ENCODE peak calls at places on chromosomes 3 and 15, in six cellular contexts. One of them, this sample, is unnamed.
A peak's percentile ranks its signal among the peaks of the same experiment; 100 is the strongest.

GRCh38 chr3:55771503-55771902 is 284.4 kb upstream of the WNT5A start:
- DNase-seq in HCT116: no peak
- DNase-seq in transverse colon: no peak
- DNase-seq in CD8-positive, alpha-beta T cell: no peak
- DNase-seq in GM23338: no peak
- DNase-seq in Panc1: no peak
- DNase-seq in this sample: no peak

GRCh38 chr3:185874119-185874518 is 49.3 kb upstream of the IGF2BP2 start:
- DNase-seq in HCT116: no peak
- DNase-seq in transverse colon: no peak
- DNase-seq in CD8-positive, alpha-beta T cell: no peak
- DNase-seq in GM23338: peak; percentile 36
- DNase-seq in Panc1: no peak
- DNase-seq in this sample: no peak

GRCh38 chr3:134392336-134392983 is 18.2 kb upstream of the AMOTL2 start:
- DNase-seq in HCT116: no peak
- DNase-seq in transverse colon: no peak
- DNase-seq in CD8-positive, alpha-beta T cell: no peak
- DNase-seq in GM23338: no peak
- DNase-seq in Panc1: no peak
- DNase-seq in this sample: no peak

GRCh38 chr15:44300567-44300966 is 12.0 kb downstream of the GOLM2 start:
- DNase-seq in HCT116: no peak
- DNase-seq in transverse colon: no peak
- DNase-seq in CD8-positive, alpha-beta T cell: no peak
- DNase-seq in GM23338: no peak
- DNase-seq in Panc1: no peak
- DNase-seq in this sample: no peak

GRCh38 chr3:49415931-49416601 is 3.8 kb downstream of the TCTA start:
- DNase-seq in HCT116: no peak
- DNase-seq in transverse colon: peak; percentile 42
- DNase-seq in CD8-positive, alpha-beta T cell: peak; percentile 35
- DNase-seq in GM23338: no peak
- DNase-seq in Panc1: no peak
- DNase-seq in this sample: no peak

GRCh38 chr15:77282333-77282732 is 137.6 kb downstream of the PEAK1 start:
- DNase-seq in HCT116: no peak
- DNase-seq in transverse colon: no peak
- DNase-seq in CD8-positive, alpha-beta T cell: no peak
- DNase-seq in GM23338: peak; percentile 67
- DNase-seq in Panc1: no peak
- DNase-seq in this sample: peak; percentile 53

GRCh38 chr3:63046152-63046551 is 170.9 kb upstream of the CADPS start:
- DNase-seq in HCT116: no peak
- DNase-seq in transverse colon: no peak
- DNase-seq in CD8-positive, alpha-beta T cell: no peak
- DNase-seq in GM23338: no peak
- DNase-seq in Panc1: no peak
- DNase-seq in this sample: no peak

GRCh38 chr3:177905173-177905894 is 630.9 kb upstream of the KCNMB2 start:
- DNase-seq in HCT116: no peak
- DNase-seq in transverse colon: no peak
- DNase-seq in CD8-positive, alpha-beta T cell: no peak
- DNase-seq in GM23338: no peak
- DNase-seq in Panc1: no peak
- DNase-seq in this sample: no peak

GRCh38 chr3:46119709-46120498 is 88.2 kb downstream of the CCR1 start:
- DNase-seq in HCT116: no peak
- DNase-seq in transverse colon: no peak
- DNase-seq in CD8-positive, alpha-beta T cell: no peak
- DNase-seq in GM23338: no peak
- DNase-seq in Panc1: no peak
- DNase-seq in this sample: no peak

GRCh38 chr15:38559908-38560307 is 4.7 kb downstream of the RASGRP1 start:
- DNase-seq in HCT116: no peak
- DNase-seq in transverse colon: no peak
- DNase-seq in CD8-positive, alpha-beta T cell: no peak
- DNase-seq in GM23338: no peak
- DNase-seq in Panc1: no peak
- DNase-seq in this sample: no peak

GRCh38 chr15:85702321-85703230 is 92.1 kb downstream of the KLHL25 start:
- DNase-seq in HCT116: no peak
- DNase-seq in transverse colon: no peak
- DNase-seq in CD8-positive, alpha-beta T cell: no peak
- DNase-seq in GM23338: no peak
- DNase-seq in Panc1: no peak
- DNase-seq in this sample: no peak

GRCh38 chr15:67296684-67297083 is 42.1 kb downstream of the IQCH start:
- DNase-seq in HCT116: no peak
- DNase-seq in transverse colon: no peak
- DNase-seq in CD8-positive, alpha-beta T cell: no peak
- DNase-seq in GM23338: no peak
- DNase-seq in Panc1: no peak
- DNase-seq in this sample: no peak

GRCh38 chr3:18657858-18658820 is 233.0 kb upstream of the SATB1 start:
- DNase-seq in HCT116: no peak
- DNase-seq in transverse colon: no peak
- DNase-seq in CD8-positive, alpha-beta T cell: no peak
- DNase-seq in GM23338: no peak
- DNase-seq in Panc1: no peak
- DNase-seq in this sample: no peak

GRCh38 chr15:69392352-69392751 is 21.8 kb upstream of the KIF23 start:
- DNase-seq in HCT116: no peak
- DNase-seq in transverse colon: no peak
- DNase-seq in CD8-positive, alpha-beta T cell: no peak
- DNase-seq in GM23338: no peak
- DNase-seq in Panc1: no peak
- DNase-seq in this sample: no peak

GRCh38 chr15:96416934-96417759 is 86.6 kb downstream of the NR2F2 start:
- DNase-seq in HCT116: no peak
- DNase-seq in transverse colon: no peak
- DNase-seq in CD8-positive, alpha-beta T cell: no peak
- DNase-seq in GM23338: peak; percentile 77
- DNase-seq in Panc1: no peak
- DNase-seq in this sample: no peak

GRCh38 chr3:38984731-38985130 is 67.0 kb downstream of the SCN11A start:
- DNase-seq in HCT116: no peak
- DNase-seq in transverse colon: no peak
- DNase-seq in CD8-positive, alpha-beta T cell: no peak
- DNase-seq in GM23338: no peak
- DNase-seq in Panc1: no peak
- DNase-seq in this sample: no peak

GRCh38 chr3:38986901-38987300 is 64.8 kb downstream of the SCN11A start:
- DNase-seq in HCT116: no peak
- DNase-seq in transverse colon: no peak
- DNase-seq in CD8-positive, alpha-beta T cell: no peak
- DNase-seq in GM23338: no peak
- DNase-seq in Panc1: no peak
- DNase-seq in this sample: no peak

GRCh38 chr3:38985981-38986380 is 65.8 kb downstream of the SCN11A start:
- DNase-seq in HCT116: no peak
- DNase-seq in transverse colon: no peak
- DNase-seq in CD8-positive, alpha-beta T cell: no peak
- DNase-seq in GM23338: no peak
- DNase-seq in Panc1: no peak
- DNase-seq in this sample: no peak

GRCh38 chr3:38984110-38984509 is 67.6 kb downstream of the SCN11A start:
- DNase-seq in HCT116: no peak
- DNase-seq in transverse colon: no peak
- DNase-seq in CD8-positive, alpha-beta T cell: no peak
- DNase-seq in GM23338: no peak
- DNase-seq in Panc1: no peak
- DNase-seq in this sample: no peak

DNA sequence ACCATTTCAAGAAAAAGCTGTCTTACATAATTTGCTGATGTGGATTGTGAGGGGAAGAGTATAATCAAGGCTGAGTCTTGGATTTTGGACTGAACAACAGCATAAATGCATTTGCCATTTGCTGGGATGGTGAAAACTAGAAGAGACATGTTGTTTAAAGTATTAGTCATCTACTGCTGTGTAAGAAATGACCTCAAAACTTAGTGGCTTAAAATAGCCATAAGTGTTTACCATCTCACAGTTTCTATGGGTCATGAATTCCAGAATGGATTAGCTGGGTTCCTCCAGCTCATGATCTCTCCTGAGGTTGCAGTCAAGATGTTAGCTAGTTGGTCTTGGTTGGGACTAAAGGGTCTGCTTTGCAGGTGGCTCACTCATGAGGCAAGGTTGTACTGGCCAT is 66.2 kb downstream of the SCN11A start:
- DNase-seq in HCT116: no peak
- DNase-seq in transverse colon: no peak
- DNase-seq in CD8-positive, alpha-beta T cell: no peak
- DNase-seq in GM23338: no peak
- DNase-seq in Panc1: no peak
- DNase-seq in this sample: no peak
- H3K27ac ChIP-seq in HCT116: no peak overlapping the region
- H3K27ac ChIP-seq in transverse colon: no peak overlapping the region
- H3K27ac ChIP-seq in CD8-positive, alpha-beta T cell: no peak overlapping the region
- H3K27ac ChIP-seq in GM23338: no peak overlapping the region
- H3K27ac ChIP-seq in Panc1: no peak overlapping the region
- H3K27ac ChIP-seq in this sample: no peak overlapping the region

DNA sequence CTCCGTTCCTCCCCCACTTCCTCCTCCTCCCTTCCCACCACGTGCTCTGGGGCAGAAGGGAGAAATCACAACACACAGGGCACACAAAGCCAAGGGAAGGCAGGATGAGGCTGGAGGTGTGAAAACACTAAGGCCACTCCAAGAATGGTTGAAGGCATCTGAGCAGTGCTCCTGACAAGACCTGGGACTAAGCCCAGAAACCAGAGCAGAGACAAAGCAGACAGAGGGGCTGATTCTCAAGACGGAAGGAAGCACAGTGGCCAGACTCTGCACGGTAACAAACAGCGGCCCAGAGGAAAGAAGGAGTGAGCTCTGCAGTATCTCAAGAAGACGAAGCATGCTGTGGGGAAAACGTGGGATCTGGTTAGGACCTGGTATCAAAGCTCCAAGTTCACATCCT is 78.1 kb downstream of the ADCY5 start:
- DNase-seq in HCT116: no peak
- DNase-seq in transverse colon: no peak
- DNase-seq in CD8-positive, alpha-beta T cell: no peak
- DNase-seq in GM23338: no peak
- DNase-seq in Panc1: no peak
- DNase-seq in this sample: no peak
- H3K4me1 ChIP-seq in HCT116: no peaks in the 10 kb centered on the region
- H3K4me1 ChIP-seq in transverse colon: peaks cover 12% of the 10 kb centered on the region
- H3K4me1 ChIP-seq in CD8-positive, alpha-beta T cell: no peaks in the 10 kb centered on the region
- H3K4me1 ChIP-seq in GM23338: no peaks in the 10 kb centered on the region
- H3K4me1 ChIP-seq in Panc1: no peaks in the 10 kb centered on the region
- H3K4me1 ChIP-seq in this sample: no peaks in the 10 kb centered on the region

DNA sequence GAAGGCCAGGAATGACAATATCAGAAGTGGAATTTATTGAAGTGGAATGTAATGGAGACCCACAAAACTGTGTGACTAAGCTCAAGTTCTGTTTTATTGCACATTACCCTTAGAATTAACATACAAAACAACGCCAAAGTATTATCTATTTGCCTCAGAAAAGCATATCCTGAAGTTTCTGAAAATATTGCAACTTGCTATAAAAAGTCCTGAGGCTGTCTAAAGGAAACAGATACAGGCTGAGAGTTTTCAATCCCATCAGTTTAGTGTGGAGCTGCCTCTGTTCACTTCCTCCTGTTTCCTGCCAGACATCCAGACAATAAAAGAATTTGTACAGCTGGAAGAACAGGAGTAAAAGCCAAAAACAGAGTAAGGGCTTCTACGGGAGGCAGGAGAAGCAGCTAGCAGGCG is 108.8 kb downstream of the FBN1 start:
- DNase-seq in HCT116: no peak
- DNase-seq in transverse colon: no peak
- DNase-seq in CD8-positive, alpha-beta T cell: no peak
- DNase-seq in GM23338: no peak
- DNase-seq in Panc1: no peak
- DNase-seq in this sample: no peak
- H3K27ac ChIP-seq in HCT116: no peak overlapping the region
- H3K27ac ChIP-seq in transverse colon: no peak overlapping the region
- H3K27ac ChIP-seq in CD8-positive, alpha-beta T cell: no peak overlapping the region
- H3K27ac ChIP-seq in GM23338: no peak overlapping the region
- H3K27ac ChIP-seq in Panc1: no peak overlapping the region
- H3K27ac ChIP-seq in this sample: no peak overlapping the region

DNA sequence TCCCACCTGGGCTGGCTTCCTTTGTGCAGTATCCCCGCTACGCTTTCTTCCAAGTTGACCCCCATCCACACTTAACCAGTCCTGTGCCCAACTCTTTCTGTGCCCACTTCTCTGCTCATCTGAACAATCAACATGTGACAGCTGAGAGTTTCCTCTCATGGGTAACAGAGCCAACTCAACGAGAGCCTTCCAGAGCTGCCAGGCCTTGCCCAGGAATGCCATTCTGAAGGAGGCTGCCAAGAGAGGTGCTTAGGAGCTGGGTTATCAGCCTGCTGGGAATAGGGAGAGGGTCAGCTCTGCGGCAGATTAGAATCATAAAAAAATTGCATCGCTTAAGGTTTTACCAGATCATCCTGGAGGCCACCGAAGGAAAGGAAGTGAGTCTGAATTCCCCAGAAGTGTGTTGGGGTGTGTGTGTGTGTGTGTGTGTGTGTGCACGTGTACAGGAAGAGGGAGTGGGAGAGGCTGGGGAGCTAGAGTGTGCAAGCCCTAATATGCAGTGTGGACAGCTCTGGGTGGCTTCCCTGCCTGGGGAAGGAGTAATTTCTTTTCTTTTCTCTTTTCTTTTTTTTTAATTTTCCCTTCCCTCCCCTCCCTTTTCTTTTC is 66.7 kb downstream of the ITGA11 start:
- DNase-seq in HCT116: no peak
- DNase-seq in transverse colon: no peak
- DNase-seq in CD8-positive, alpha-beta T cell: no peak
- DNase-seq in GM23338: no peak
- DNase-seq in Panc1: no peak
- DNase-seq in this sample: no peak
- H3K4me1 ChIP-seq in HCT116: no peaks in the 10 kb centered on the region
- H3K4me1 ChIP-seq in transverse colon: no peaks in the 10 kb centered on the region
- H3K4me1 ChIP-seq in CD8-positive, alpha-beta T cell: no peaks in the 10 kb centered on the region
- H3K4me1 ChIP-seq in GM23338: no peaks in the 10 kb centered on the region
- H3K4me1 ChIP-seq in Panc1: no peaks in the 10 kb centered on the region
- H3K4me1 ChIP-seq in this sample: peaks cover 17% of the 10 kb centered on the region

GRCh38 chr15:80252281-80252619 is 237 bp upstream of the CTXND1 start:
- DNase-seq in HCT116: no peak
- DNase-seq in transverse colon: no peak
- DNase-seq in CD8-positive, alpha-beta T cell: no peak
- DNase-seq in GM23338: no peak
- DNase-seq in Panc1: no peak
- DNase-seq in this sample: no peak
- H3K27ac ChIP-seq in HCT116: no peak overlapping the region
- H3K27ac ChIP-seq in transverse colon: peak overlapping the region; percentile 29
- H3K27ac ChIP-seq in CD8-positive, alpha-beta T cell: no peak overlapping the region
- H3K27ac ChIP-seq in GM23338: no peak overlapping the region
- H3K27ac ChIP-seq in Panc1: no peak overlapping the region
- H3K27ac ChIP-seq in this sample: peak overlapping the region; percentile 64

DNA sequence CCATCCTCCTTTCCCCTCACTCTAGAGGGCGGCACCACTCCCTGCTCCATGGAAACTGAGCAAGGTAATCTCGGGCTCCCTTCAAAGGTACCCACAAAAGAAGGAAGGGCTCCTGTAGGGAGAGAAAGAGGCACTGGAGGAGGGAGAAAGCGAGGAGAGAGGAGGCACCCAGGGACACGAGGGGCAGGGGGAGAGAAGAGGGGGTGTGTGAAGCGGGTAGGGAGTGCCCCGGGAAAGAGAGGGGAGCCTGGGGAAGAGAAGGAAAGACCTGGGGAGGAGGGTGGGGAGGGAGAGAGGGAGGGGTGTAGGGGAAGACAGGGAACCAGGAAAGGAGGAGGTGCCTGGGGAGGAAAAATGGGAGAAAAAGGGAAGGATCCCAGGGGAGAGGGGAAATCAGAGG is 523 bp downstream of the VILL start:
- DNase-seq in HCT116: no peak
- DNase-seq in transverse colon: no peak
- DNase-seq in CD8-positive, alpha-beta T cell: no peak
- DNase-seq in GM23338: peak; percentile 30
- DNase-seq in Panc1: no peak
- DNase-seq in this sample: no peak
- H3K4me1 ChIP-seq in HCT116: peaks cover 10% of the 10 kb centered on the region
- H3K4me1 ChIP-seq in transverse colon: peaks cover 14% of the 10 kb centered on the region
- H3K4me1 ChIP-seq in CD8-positive, alpha-beta T cell: peaks cover 30% of the 10 kb centered on the region
- H3K4me1 ChIP-seq in GM23338: peaks cover 11% of the 10 kb centered on the region
- H3K4me1 ChIP-seq in Panc1: peaks cover 3% of the 10 kb centered on the region
- H3K4me1 ChIP-seq in this sample: peaks cover 6% of the 10 kb centered on the region

This sample was measured in adrenal gland.